ENCODE peak calls at places on chromosome 14, in five cellular contexts. V, Q, O, E and X are unnamed samples.
A peak's percentile ranks its signal among the peaks of the same experiment; 100 is the strongest.

GRCh38 chr14:35861204-35861868 is 35.2 kb downstream of the BRMS1L start:
- DNase-seq in V (no peak), Q (no peak), O (no peak), E (no peak), X (no peak)

GRCh38 chr14:103136388-103137271 is 13.4 kb downstream of the TNFAIP2 start:
- DNase-seq in V (peak; percentile 85), Q (peak; percentile 73), O (no peak), E (no peak), X (peak; percentile 84)

GRCh38 chr14:65472189-65472588 is 59.7 kb downstream of the FUT8 start:
- DNase-seq in V (peak; percentile 38), Q (no peak), O (no peak), E (no peak), X (peak; percentile 59)

GRCh38 chr14:38065101-38065762 is 142.5 kb upstream of the SSTR1 start:
- DNase-seq in V (no peak), Q (no peak), O (no peak), E (no peak), X (peak; percentile 37)

GRCh38 chr14:99531221-99532096 is 50.2 kb downstream of the CCNK start:
- DNase-seq in V (no peak), Q (peak; percentile 81), O (peak; percentile 56), E (no peak), X (peak; percentile 37)

GRCh38 chr14:76917759-76918175 is 91.6 kb downstream of the LRRC74A start:
- DNase-seq in V (no peak), Q (no peak), O (no peak), E (no peak), X (peak; percentile 65)

GRCh38 chr14:50225067-50225973 is 6.1 kb downstream of the SOS2 start:
- DNase-seq in V (no peak), Q (peak; percentile 87), O (no peak), E (no peak), X (no peak)

GRCh38 chr14:78697341-78697740 is 527.2 kb downstream of the NRXN3 start:
- DNase-seq in V (no peak), Q (peak; percentile 26), O (no peak), E (no peak), X (peak; percentile 48)

GRCh38 chr14:90398841-90399540 is 2.2 kb downstream of the CALM1 start:
- DNase-seq in V (no peak), Q (no peak), O (no peak), E (no peak), X (no peak)

GRCh38 chr14:90397401-90398314 is 829 bp downstream of the CALM1 start:
- DNase-seq in V (peak; percentile 53), Q (peak; percentile 24), O (peak; percentile 46), E (no peak), X (peak; percentile 57)

GRCh38 chr14:90399541-90400444 is 3.0 kb downstream of the CALM1 start:
- DNase-seq in V (peak; percentile 90), Q (peak; percentile 88), O (peak; percentile 81), E (peak; percentile 68), X (peak; percentile 94)

GRCh38 chr14:90396342-90397339 is at the start of gene CALM1:
- DNase-seq in V (peak; percentile 93), Q (peak; percentile 93), O (peak; percentile 91), E (peak; percentile 80), X (peak; percentile 96)

DNA sequence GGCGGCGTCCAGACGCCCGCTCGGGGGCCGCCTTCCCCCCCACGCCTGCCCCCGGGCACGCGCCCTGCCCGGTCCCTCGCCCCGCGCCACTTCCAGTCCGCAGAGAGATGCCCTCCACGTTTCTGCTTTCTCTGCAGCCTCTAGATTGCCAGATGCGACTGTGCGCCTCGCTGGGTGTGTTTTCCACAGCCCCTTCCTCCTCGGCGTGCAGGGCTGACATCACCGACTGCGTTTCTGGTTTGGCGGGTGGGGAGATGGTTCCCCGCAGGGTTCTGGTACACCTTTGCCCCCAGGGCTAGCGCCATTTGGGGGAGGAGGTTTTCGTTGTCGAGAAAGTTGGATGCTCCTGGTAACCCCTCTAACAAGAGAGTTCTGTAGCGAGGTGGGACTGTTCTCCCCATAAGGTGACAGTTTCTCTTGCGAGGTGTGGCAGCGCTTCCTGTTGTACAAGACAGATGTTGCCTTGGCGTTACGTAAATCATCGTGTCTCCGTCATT is 1.5 kb downstream of the CALM1 start:
- DNase-seq in V (peak; percentile 43), Q (no peak), O (no peak), E (no peak), X (peak; percentile 52)
- H3K18ac ChIP-seq in V (no peak overlapping the region), Q (no peak overlapping the region), O (peak overlapping the region; percentile 89), E (peak overlapping the region; percentile 44), X (peak overlapping the region; percentile 94)

DNA sequence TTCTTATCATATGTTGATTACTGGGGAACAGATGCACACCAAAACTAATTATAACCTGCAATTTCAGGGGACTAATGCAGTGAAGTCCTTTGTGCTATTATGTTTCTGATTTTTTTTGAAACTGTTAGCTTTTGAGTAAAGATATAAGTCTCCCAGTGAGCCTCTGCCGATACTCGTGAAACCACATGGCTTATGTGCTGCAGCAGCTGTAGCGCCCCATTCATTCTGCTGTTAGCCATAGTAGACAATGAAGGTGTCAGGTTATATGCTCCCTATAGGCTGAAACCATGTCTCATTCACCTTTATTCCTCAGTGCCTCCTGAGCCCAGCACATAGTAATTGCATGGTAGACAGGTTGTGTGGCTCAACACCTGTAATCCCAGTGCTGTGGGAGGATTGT is 24.9 kb downstream of the GOLGA5 start:
- DNase-seq in V (no peak), Q (no peak), O (no peak), E (no peak), X (no peak)
- H3K9ac ChIP-seq in V (no peak overlapping the region), Q (no peak overlapping the region), O (no peak overlapping the region), E (no peak overlapping the region), X (no peak overlapping the region)

GRCh38 chr14:71400821-71401447 is 493.7 kb downstream of the PCNX1 start:
- DNase-seq in V (no peak), Q (peak; percentile 29), O (no peak), E (no peak), X (no peak)
- H3K4me2 ChIP-seq in V (no peak overlapping the region), Q (peak overlapping the region; percentile 61), O (no peak overlapping the region), E (no peak overlapping the region), X (no peak overlapping the region)

GRCh38 chr14:60090864-60091519 is 731 bp upstream of the PCNX4 start:
- DNase-seq in V (no peak), Q (peak; percentile 64), O (no peak), E (no peak), X (peak; percentile 36)

GRCh38 chr14:60091550-60092511 is at the start of gene PCNX4:
- DNase-seq in V (peak; percentile 95), Q (peak; percentile 98), O (peak; percentile 96), E (peak; percentile 93), X (peak; percentile 99)

GRCh38 chr14:60093088-60093487 is 1.4 kb downstream of the PCNX4 start:
- DNase-seq in V (no peak), Q (no peak), O (no peak), E (no peak), X (no peak)

GRCh38 chr14:60093606-60094005 is 1.9 kb downstream of the PCNX4 start:
- DNase-seq in V (no peak), Q (peak; percentile 18), O (no peak), E (no peak), X (no peak)

GRCh38 chr14:60092516-60092915 is 793 bp downstream of the PCNX4 start:
- DNase-seq in V (no peak), Q (peak; percentile 41), O (no peak), E (no peak), X (peak; percentile 38)
- H3K18ac ChIP-seq in V (no peak overlapping the region), Q (peak overlapping the region; percentile 76), O (no peak overlapping the region), E (peak overlapping the region; percentile 92), X (peak overlapping the region; percentile 19)

GRCh38 chr14:93084866-93085857 is 30.6 kb downstream of the ITPK1 start:
- DNase-seq in V (no peak), Q (no peak), O (no peak), E (no peak), X (no peak)

GRCh38 chr14:93083898-93084297 is 31.8 kb downstream of the ITPK1 start:
- DNase-seq in V (no peak), Q (no peak), O (no peak), E (no peak), X (no peak)

GRCh38 chr14:93084402-93084801 is 31.3 kb downstream of the ITPK1 start:
- DNase-seq in V (no peak), Q (no peak), O (no peak), E (no peak), X (no peak)

GRCh38 chr14:93086441-93087055 is 29.2 kb downstream of the ITPK1 start:
- DNase-seq in V (no peak), Q (no peak), O (no peak), E (no peak), X (peak; percentile 42)

DNA sequence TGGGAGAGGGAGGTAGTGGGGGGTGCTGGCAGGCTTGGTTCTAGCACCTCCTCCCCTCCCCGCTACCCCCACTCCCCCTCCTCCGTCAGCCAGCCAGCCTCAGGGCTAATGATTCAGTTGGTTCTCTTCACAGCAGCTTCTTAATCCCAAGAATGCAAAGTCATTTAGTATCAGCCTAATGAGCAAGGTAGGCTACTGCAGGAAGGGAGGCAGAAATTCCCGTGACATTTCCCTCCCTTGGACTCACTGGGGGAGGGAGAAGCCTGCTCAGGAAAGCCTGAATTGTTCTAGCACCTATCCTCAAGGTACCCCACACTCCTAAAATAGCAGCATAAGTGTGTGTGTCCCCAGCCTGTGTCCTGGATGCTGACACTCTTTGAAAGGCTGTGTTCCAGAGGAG is 29.8 kb downstream of the ITPK1 start:
- DNase-seq in V (peak; percentile 62), Q (no peak), O (peak; percentile 64), E (no peak), X (peak; percentile 98)
- H3K9ac ChIP-seq in V (no peak overlapping the region), Q (no peak overlapping the region), O (no peak overlapping the region), E (no peak overlapping the region), X (peak overlapping the region; percentile 2)

GRCh38 chr14:93091666-93092065 is 24.1 kb downstream of the ITPK1 start:
- DNase-seq in V (no peak), Q (no peak), O (no peak), E (no peak), X (no peak)
- H3K4me2 ChIP-seq in V (no peak overlapping the region), Q (no peak overlapping the region), O (no peak overlapping the region), E (no peak overlapping the region), X (no peak overlapping the region)